ENCODE peak calls at places on chromosomes 7 and 10, in six cellular contexts. One of them, this sample, is unnamed.

GRCh38 chr7:158246272-158246959 is 341.2 kb downstream of the PTPRN2 start:
- DNase-seq in AG04450: no peak
- DNase-seq in mucosa of descending colon: no peak
- DNase-seq in H7: peak
- DNase-seq in naive thymus-derived CD4-positive, alpha-beta T cell: no peak
- DNase-seq in CD8-positive, alpha-beta T cell: no peak
- DNase-seq in this sample: no peak

GRCh38 chr10:113689057-113689456 is 9.3 kb downstream of the CASP7 start:
- DNase-seq in AG04450: no peak
- DNase-seq in mucosa of descending colon: no peak
- DNase-seq in H7: no peak
- DNase-seq in naive thymus-derived CD4-positive, alpha-beta T cell: no peak
- DNase-seq in CD8-positive, alpha-beta T cell: no peak
- DNase-seq in this sample: no peak

GRCh38 chr7:142669074-142669654 is 80.1 kb upstream of the PRSS1 start:
- DNase-seq in AG04450: no peak
- DNase-seq in mucosa of descending colon: no peak
- DNase-seq in H7: peak
- DNase-seq in naive thymus-derived CD4-positive, alpha-beta T cell: peak
- DNase-seq in CD8-positive, alpha-beta T cell: no peak
- DNase-seq in this sample: peak

GRCh38 chr7:112157072-112157471 is 49.1 kb downstream of the DOCK4 start:
- DNase-seq in AG04450: no peak
- DNase-seq in mucosa of descending colon: no peak
- DNase-seq in H7: no peak
- DNase-seq in naive thymus-derived CD4-positive, alpha-beta T cell: no peak
- DNase-seq in CD8-positive, alpha-beta T cell: no peak
- DNase-seq in this sample: no peak

GRCh38 chr7:74542558-74543117 is 88.9 kb downstream of the GTF2IRD1 start:
- DNase-seq in AG04450: no peak
- DNase-seq in mucosa of descending colon: peak
- DNase-seq in H7: no peak
- DNase-seq in naive thymus-derived CD4-positive, alpha-beta T cell: no peak
- DNase-seq in CD8-positive, alpha-beta T cell: no peak
- DNase-seq in this sample: no peak

GRCh38 chr7:103949374-103949773 is 40.1 kb downstream of the RELN start:
- DNase-seq in AG04450: no peak
- DNase-seq in mucosa of descending colon: no peak
- DNase-seq in H7: no peak
- DNase-seq in naive thymus-derived CD4-positive, alpha-beta T cell: no peak
- DNase-seq in CD8-positive, alpha-beta T cell: no peak
- DNase-seq in this sample: no peak

GRCh38 chr7:144842377-144842851 is 6.6 kb upstream of the TPK1 start:
- DNase-seq in AG04450: no peak
- DNase-seq in mucosa of descending colon: peak
- DNase-seq in H7: peak
- DNase-seq in naive thymus-derived CD4-positive, alpha-beta T cell: no peak
- DNase-seq in CD8-positive, alpha-beta T cell: no peak
- DNase-seq in this sample: no peak

GRCh38 chr10:48613015-48613414 is 8.1 kb upstream of the ARHGAP22 start:
- DNase-seq in AG04450: no peak
- DNase-seq in mucosa of descending colon: no peak
- DNase-seq in H7: no peak
- DNase-seq in naive thymus-derived CD4-positive, alpha-beta T cell: no peak
- DNase-seq in CD8-positive, alpha-beta T cell: no peak
- DNase-seq in this sample: no peak

GRCh38 chr7:40604601-40605438 is 470.0 kb downstream of the SUGCT start:
- DNase-seq in AG04450: peak
- DNase-seq in mucosa of descending colon: peak
- DNase-seq in H7: peak
- DNase-seq in naive thymus-derived CD4-positive, alpha-beta T cell: no peak
- DNase-seq in CD8-positive, alpha-beta T cell: peak
- DNase-seq in this sample: peak

GRCh38 chr7:74284781-74285259 is 4.4 kb upstream of the CLIP2 start:
- DNase-seq in AG04450: no peak
- DNase-seq in mucosa of descending colon: peak
- DNase-seq in H7: peak
- DNase-seq in naive thymus-derived CD4-positive, alpha-beta T cell: no peak
- DNase-seq in CD8-positive, alpha-beta T cell: no peak
- DNase-seq in this sample: no peak

GRCh38 chr10:97714401-97715258 is 1.1 kb downstream of the MARVELD1 start:
- DNase-seq in AG04450: no peak
- DNase-seq in mucosa of descending colon: peak
- DNase-seq in H7: peak
- DNase-seq in naive thymus-derived CD4-positive, alpha-beta T cell: no peak
- DNase-seq in CD8-positive, alpha-beta T cell: no peak
- DNase-seq in this sample: no peak

GRCh38 chr7:149565096-149565382 is 67.4 kb upstream of the ZNF746 start:
- DNase-seq in AG04450: no peak
- DNase-seq in mucosa of descending colon: no peak
- DNase-seq in H7: no peak
- DNase-seq in naive thymus-derived CD4-positive, alpha-beta T cell: no peak
- DNase-seq in CD8-positive, alpha-beta T cell: no peak
- DNase-seq in this sample: no peak

GRCh38 chr7:23462846-23463245 is 7.4 kb downstream of the IGF2BP3 start:
- DNase-seq in AG04450: no peak
- DNase-seq in mucosa of descending colon: peak
- DNase-seq in H7: no peak
- DNase-seq in naive thymus-derived CD4-positive, alpha-beta T cell: peak
- DNase-seq in CD8-positive, alpha-beta T cell: no peak
- DNase-seq in this sample: peak

GRCh38 chr10:15155978-15156377 is 12.5 kb downstream of the NMT2 start:
- DNase-seq in AG04450: no peak
- DNase-seq in mucosa of descending colon: no peak
- DNase-seq in H7: no peak
- DNase-seq in naive thymus-derived CD4-positive, alpha-beta T cell: no peak
- DNase-seq in CD8-positive, alpha-beta T cell: no peak
- DNase-seq in this sample: no peak

GRCh38 chr10:62082270-62082669 is 180.8 kb downstream of the ARID5B start:
- DNase-seq in AG04450: no peak
- DNase-seq in mucosa of descending colon: no peak
- DNase-seq in H7: no peak
- DNase-seq in naive thymus-derived CD4-positive, alpha-beta T cell: no peak
- DNase-seq in CD8-positive, alpha-beta T cell: no peak
- DNase-seq in this sample: no peak

GRCh38 chr10:61779950-61780659 is 117.4 kb downstream of the CABCOCO1 start:
- DNase-seq in AG04450: no peak
- DNase-seq in mucosa of descending colon: peak
- DNase-seq in H7: no peak
- DNase-seq in naive thymus-derived CD4-positive, alpha-beta T cell: no peak
- DNase-seq in CD8-positive, alpha-beta T cell: no peak
- DNase-seq in this sample: peak

GRCh38 chr7:114539575-114539974 is 125.0 kb downstream of the FOXP2 start:
- DNase-seq in AG04450: no peak
- DNase-seq in mucosa of descending colon: peak
- DNase-seq in H7: no peak
- DNase-seq in naive thymus-derived CD4-positive, alpha-beta T cell: no peak
- DNase-seq in CD8-positive, alpha-beta T cell: no peak
- DNase-seq in this sample: no peak

GRCh38 chr7:63925262-63925625 is 73.4 kb upstream of the ZNF722 start:
- DNase-seq in AG04450: no peak
- DNase-seq in mucosa of descending colon: peak
- DNase-seq in H7: no peak
- DNase-seq in naive thymus-derived CD4-positive, alpha-beta T cell: no peak
- DNase-seq in CD8-positive, alpha-beta T cell: no peak
- DNase-seq in this sample: no peak

GRCh38 chr10:119199231-119199992 is 8.0 kb upstream of the GRK5 start:
- DNase-seq in AG04450: no peak
- DNase-seq in mucosa of descending colon: peak
- DNase-seq in H7: peak
- DNase-seq in naive thymus-derived CD4-positive, alpha-beta T cell: peak
- DNase-seq in CD8-positive, alpha-beta T cell: peak
- DNase-seq in this sample: peak

GRCh38 chr10:89416465-89416864 is 2.1 kb downstream of the IFIT5 start:
- DNase-seq in AG04450: no peak
- DNase-seq in mucosa of descending colon: no peak
- DNase-seq in H7: no peak
- DNase-seq in naive thymus-derived CD4-positive, alpha-beta T cell: no peak
- DNase-seq in CD8-positive, alpha-beta T cell: no peak
- DNase-seq in this sample: no peak

GRCh38 chr10:16919076-16919972 is 102.1 kb upstream of the RSU1 start:
- DNase-seq in AG04450: no peak
- DNase-seq in mucosa of descending colon: no peak
- DNase-seq in H7: no peak
- DNase-seq in naive thymus-derived CD4-positive, alpha-beta T cell: no peak
- DNase-seq in CD8-positive, alpha-beta T cell: no peak
- DNase-seq in this sample: no peak

GRCh38 chr7:107318523-107319160 is 149.8 kb downstream of the HBP1 start:
- DNase-seq in AG04450: no peak
- DNase-seq in mucosa of descending colon: peak
- DNase-seq in H7: no peak
- DNase-seq in naive thymus-derived CD4-positive, alpha-beta T cell: no peak
- DNase-seq in CD8-positive, alpha-beta T cell: no peak
- DNase-seq in this sample: no peak

GRCh38 chr7:1607001-1607400 is 37.2 kb upstream of the PSMG3 start:
- DNase-seq in AG04450: no peak
- DNase-seq in mucosa of descending colon: no peak
- DNase-seq in H7: peak
- DNase-seq in naive thymus-derived CD4-positive, alpha-beta T cell: no peak
- DNase-seq in CD8-positive, alpha-beta T cell: no peak
- DNase-seq in this sample: no peak

GRCh38 chr10:60649485-60650271 is 128.6 kb upstream of the CDK1 start:
- DNase-seq in AG04450: no peak
- DNase-seq in mucosa of descending colon: peak
- DNase-seq in H7: no peak
- DNase-seq in naive thymus-derived CD4-positive, alpha-beta T cell: no peak
- DNase-seq in CD8-positive, alpha-beta T cell: no peak
- DNase-seq in this sample: no peak

GRCh38 chr10:101073631-101074030 is 11.8 kb downstream of the KAZALD1 start:
- DNase-seq in AG04450: no peak
- DNase-seq in mucosa of descending colon: no peak
- DNase-seq in H7: peak
- DNase-seq in naive thymus-derived CD4-positive, alpha-beta T cell: no peak
- DNase-seq in CD8-positive, alpha-beta T cell: no peak
- DNase-seq in this sample: no peak

GRCh38 chr7:130152270-130153141 is 52.7 kb downstream of the TMEM209 start:
- DNase-seq in AG04450: no peak
- DNase-seq in mucosa of descending colon: no peak
- DNase-seq in H7: peak
- DNase-seq in naive thymus-derived CD4-positive, alpha-beta T cell: no peak
- DNase-seq in CD8-positive, alpha-beta T cell: no peak
- DNase-seq in this sample: peak
- H3K4me3 ChIP-seq in AG04450: no peak
- H3K4me3 ChIP-seq in mucosa of descending colon: no peak
- H3K4me3 ChIP-seq in H7: no peak
- H3K4me3 ChIP-seq in naive thymus-derived CD4-positive, alpha-beta T cell: no peak
- H3K4me3 ChIP-seq in CD8-positive, alpha-beta T cell: no peak
- H3K4me3 ChIP-seq in this sample: no peak

DNA sequence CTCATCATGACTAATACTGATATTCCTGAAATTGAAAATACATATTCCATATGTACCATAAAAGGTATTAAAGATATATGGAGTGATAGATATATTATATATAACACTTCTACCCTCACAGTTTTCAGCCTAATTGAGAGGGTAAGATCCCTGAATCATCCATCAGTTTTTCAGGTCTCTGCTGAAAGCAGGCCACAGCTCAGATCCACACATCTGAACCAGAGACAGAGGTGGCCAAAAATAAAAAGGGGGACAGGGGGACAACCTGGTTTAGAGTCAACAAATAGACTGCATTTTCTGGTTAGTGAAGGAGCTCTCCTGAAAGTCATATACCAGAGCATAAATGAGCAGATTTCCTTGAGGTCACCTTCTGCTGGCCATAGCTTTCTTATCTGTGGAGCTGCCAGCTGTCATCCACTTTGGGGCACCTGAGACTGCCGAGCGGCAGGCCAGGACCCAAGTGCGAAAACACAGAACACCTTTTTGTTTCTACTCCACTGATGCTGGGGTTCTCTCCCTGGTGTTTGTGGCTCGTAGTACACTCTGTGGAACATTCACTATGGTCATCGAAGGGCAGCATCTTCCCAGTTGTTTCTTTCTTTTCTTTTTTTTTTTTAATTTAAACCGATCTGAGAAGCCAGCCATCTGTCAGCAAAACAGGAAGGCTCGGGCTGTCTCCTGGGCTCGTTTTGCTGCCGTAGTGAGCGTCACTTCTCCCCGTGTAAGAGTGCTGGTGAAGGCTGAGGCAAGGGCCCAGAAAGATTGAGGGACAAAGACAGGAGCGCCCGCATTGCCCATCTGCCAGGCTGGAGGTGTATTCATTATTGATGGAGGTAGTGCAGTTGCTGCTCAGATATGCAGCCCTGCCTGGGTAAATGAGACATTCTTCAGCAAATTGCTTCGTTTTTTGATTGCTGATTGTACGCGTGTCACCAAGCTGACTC is 13.5 kb downstream of the IKZF1 start:
- DNase-seq in AG04450: no peak
- DNase-seq in mucosa of descending colon: no peak
- DNase-seq in H7: no peak
- DNase-seq in naive thymus-derived CD4-positive, alpha-beta T cell: peak
- DNase-seq in CD8-positive, alpha-beta T cell: no peak
- DNase-seq in this sample: no peak
- H3K4me3 ChIP-seq in AG04450: no peak
- H3K4me3 ChIP-seq in mucosa of descending colon: no peak
- H3K4me3 ChIP-seq in H7: no peak
- H3K4me3 ChIP-seq in naive thymus-derived CD4-positive, alpha-beta T cell: peak
- H3K4me3 ChIP-seq in CD8-positive, alpha-beta T cell: peak
- H3K4me3 ChIP-seq in this sample: no peak

DNA sequence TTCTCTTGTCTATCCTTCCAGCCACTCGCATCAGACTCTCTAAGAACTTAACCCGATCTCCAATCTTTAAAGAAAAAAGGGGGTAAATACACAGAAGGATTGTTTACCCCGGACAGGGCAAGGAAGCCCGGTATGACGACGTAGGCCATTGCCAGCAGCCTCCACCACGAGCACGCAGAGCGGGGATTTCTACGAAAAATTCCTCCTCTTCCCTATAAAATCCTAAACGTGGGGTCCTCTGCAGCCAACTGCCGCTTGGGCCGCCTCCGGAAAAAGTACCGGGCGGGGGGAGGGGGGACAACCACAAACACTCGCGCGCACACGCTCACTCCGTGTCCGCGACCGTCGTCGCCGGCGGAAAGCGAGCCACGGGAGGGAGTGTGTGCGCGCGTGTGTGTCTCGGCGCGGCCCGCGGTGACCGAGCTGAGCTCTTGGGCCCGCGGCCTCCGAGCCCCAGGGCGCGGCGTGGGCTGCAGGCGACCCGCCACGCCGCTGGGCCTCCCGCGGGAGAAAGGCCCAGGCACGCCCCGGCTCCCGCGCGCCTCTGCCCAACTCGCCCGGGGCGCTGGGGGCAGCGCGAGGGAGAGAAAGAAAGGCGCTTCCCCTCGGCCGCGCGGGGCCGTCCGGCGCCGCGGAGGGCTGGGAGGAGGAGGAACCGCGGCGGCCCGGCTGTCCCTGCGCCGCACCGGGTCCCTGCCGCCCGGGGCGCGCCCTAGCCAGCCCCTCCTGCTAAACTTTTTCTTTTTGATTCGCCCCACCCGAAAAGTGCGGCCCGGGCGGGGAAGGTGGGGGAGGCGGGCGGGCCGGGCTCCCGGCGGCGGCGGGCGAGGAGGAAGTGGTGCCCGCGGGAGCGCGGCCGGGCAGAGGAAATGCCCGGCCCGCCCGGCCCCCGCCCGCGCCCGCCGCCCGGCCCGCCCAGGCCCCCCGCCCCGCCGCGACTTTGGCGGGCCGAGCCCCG is 1.6 kb downstream of the CTBP2 start:
- DNase-seq in AG04450: no peak
- DNase-seq in mucosa of descending colon: peak
- DNase-seq in H7: peak
- DNase-seq in naive thymus-derived CD4-positive, alpha-beta T cell: no peak
- DNase-seq in CD8-positive, alpha-beta T cell: no peak
- DNase-seq in this sample: no peak
- H3K4me3 ChIP-seq in AG04450: peak
- H3K4me3 ChIP-seq in mucosa of descending colon: peak
- H3K4me3 ChIP-seq in H7: peak
- H3K4me3 ChIP-seq in naive thymus-derived CD4-positive, alpha-beta T cell: no peak
- H3K4me3 ChIP-seq in CD8-positive, alpha-beta T cell: no peak
- H3K4me3 ChIP-seq in this sample: no peak

GRCh38 chr10:34507217-34507616 is 307.9 kb downstream of the PARD3 start:
- DNase-seq in AG04450: no peak
- DNase-seq in mucosa of descending colon: no peak
- DNase-seq in H7: no peak
- DNase-seq in naive thymus-derived CD4-positive, alpha-beta T cell: no peak
- DNase-seq in CD8-positive, alpha-beta T cell: no peak
- DNase-seq in this sample: no peak
- H3K4me3 ChIP-seq in AG04450: no peak
- H3K4me3 ChIP-seq in mucosa of descending colon: no peak
- H3K4me3 ChIP-seq in H7: no peak
- H3K4me3 ChIP-seq in naive thymus-derived CD4-positive, alpha-beta T cell: no peak
- H3K4me3 ChIP-seq in CD8-positive, alpha-beta T cell: no peak
- H3K4me3 ChIP-seq in this sample: no peak